ENCODE peak calls at places on chromosomes 11 and 22, in four cellular contexts. One of them, this sample, is unnamed. For H3K27me3 and H3K4me1, the result is how much of the 10 kb centered on the place peaks cover.

GRCh38 chr22:45804986-45805325 is 133.3 kb downstream of the ATXN10 start:
- DNase-seq in CD4-positive, CD25-positive, alpha-beta regulatory T cell: no peak
- DNase-seq in upper lobe of left lung: no peak
- DNase-seq in heart left ventricle: no peak
- DNase-seq in this sample: no peak

GRCh38 chr11:78259777-78260470 is 71.2 kb downstream of the USP35 start:
- DNase-seq in heart left ventricle: no peak
- DNase-seq in CD4-positive, CD25-positive, alpha-beta regulatory T cell: no peak
- DNase-seq in upper lobe of left lung: no peak
- DNase-seq in this sample: no peak

GRCh38 chr11:95066721-95067041 is at the start of gene SRSF8:
- DNase-seq in upper lobe of left lung: no peak
- DNase-seq in CD4-positive, CD25-positive, alpha-beta regulatory T cell: no peak
- DNase-seq in heart left ventricle: no peak
- DNase-seq in this sample: no peak

GRCh38 chr11:75780888-75781287 is 12.3 kb downstream of the DGAT2 start:
- DNase-seq in CD4-positive, CD25-positive, alpha-beta regulatory T cell: no peak
- DNase-seq in upper lobe of left lung: no peak
- DNase-seq in heart left ventricle: no peak
- DNase-seq in this sample: no peak

GRCh38 chr11:68843703-68844312 is 2.1 kb upstream of the CPT1A start:
- DNase-seq in upper lobe of left lung: peak
- DNase-seq in CD4-positive, CD25-positive, alpha-beta regulatory T cell: peak
- DNase-seq in heart left ventricle: peak
- DNase-seq in this sample: peak

GRCh38 chr11:18010271-18010670 is 2.6 kb downstream of the SERGEF start:
- DNase-seq in upper lobe of left lung: no peak
- DNase-seq in heart left ventricle: no peak
- DNase-seq in CD4-positive, CD25-positive, alpha-beta regulatory T cell: no peak
- DNase-seq in this sample: peak

GRCh38 chr11:111851636-111852035 is 19.7 kb downstream of the ALG9 start:
- DNase-seq in heart left ventricle: no peak
- DNase-seq in upper lobe of left lung: no peak
- DNase-seq in CD4-positive, CD25-positive, alpha-beta regulatory T cell: no peak
- DNase-seq in this sample: peak

GRCh38 chr11:79086056-79086455 is 354.8 kb downstream of the TENM4 start:
- DNase-seq in heart left ventricle: no peak
- DNase-seq in CD4-positive, CD25-positive, alpha-beta regulatory T cell: no peak
- DNase-seq in upper lobe of left lung: no peak
- DNase-seq in this sample: no peak

GRCh38 chr11:87359401-87359800 is 321.7 kb downstream of the TMEM135 start:
- DNase-seq in heart left ventricle: no peak
- DNase-seq in CD4-positive, CD25-positive, alpha-beta regulatory T cell: no peak
- DNase-seq in upper lobe of left lung: no peak
- DNase-seq in this sample: no peak

GRCh38 chr11:107928767-107929507 is 689 bp downstream of the RAB39A start:
- DNase-seq in CD4-positive, CD25-positive, alpha-beta regulatory T cell: no peak
- DNase-seq in heart left ventricle: peak
- DNase-seq in upper lobe of left lung: peak
- DNase-seq in this sample: no peak

GRCh38 chr11:3043315-3043871 is 13.8 kb downstream of the CARS1 start:
- DNase-seq in upper lobe of left lung: no peak
- DNase-seq in CD4-positive, CD25-positive, alpha-beta regulatory T cell: no peak
- DNase-seq in heart left ventricle: peak
- DNase-seq in this sample: peak

GRCh38 chr22:37343343-37343742 is 61.0 kb downstream of the CYTH4 start:
- DNase-seq in CD4-positive, CD25-positive, alpha-beta regulatory T cell: no peak
- DNase-seq in upper lobe of left lung: no peak
- DNase-seq in heart left ventricle: no peak
- DNase-seq in this sample: no peak

GRCh38 chr11:86802601-86803051 is 2.3 kb downstream of the PRSS23 start:
- DNase-seq in CD4-positive, CD25-positive, alpha-beta regulatory T cell: no peak
- DNase-seq in heart left ventricle: no peak
- DNase-seq in upper lobe of left lung: no peak
- DNase-seq in this sample: peak

GRCh38 chr11:83140691-83141455 is 16.1 kb upstream of the PCF11 start:
- DNase-seq in heart left ventricle: no peak
- DNase-seq in upper lobe of left lung: peak
- DNase-seq in CD4-positive, CD25-positive, alpha-beta regulatory T cell: no peak
- DNase-seq in this sample: no peak

GRCh38 chr22:25053153-25053805 is 100.8 kb downstream of the KIAA1671 start:
- DNase-seq in CD4-positive, CD25-positive, alpha-beta regulatory T cell: no peak
- DNase-seq in upper lobe of left lung: no peak
- DNase-seq in heart left ventricle: no peak
- DNase-seq in this sample: no peak

GRCh38 chr11:3196161-3197043 is 22.2 kb downstream of the MRGPRG start:
- DNase-seq in upper lobe of left lung: peak
- DNase-seq in heart left ventricle: peak
- DNase-seq in CD4-positive, CD25-positive, alpha-beta regulatory T cell: no peak
- DNase-seq in this sample: no peak

GRCh38 chr11:130413383-130414106 is 14.9 kb downstream of the ADAMTS8 start:
- DNase-seq in heart left ventricle: no peak
- DNase-seq in CD4-positive, CD25-positive, alpha-beta regulatory T cell: no peak
- DNase-seq in upper lobe of left lung: peak
- DNase-seq in this sample: peak

GRCh38 chr11:86374586-86374985 is at the start of gene CCDC81:
- DNase-seq in upper lobe of left lung: peak
- DNase-seq in heart left ventricle: peak
- DNase-seq in CD4-positive, CD25-positive, alpha-beta regulatory T cell: no peak
- DNase-seq in this sample: peak

GRCh38 chr11:132944557-132944920 is 587.8 kb downstream of the OPCML start:
- DNase-seq in upper lobe of left lung: no peak
- DNase-seq in CD4-positive, CD25-positive, alpha-beta regulatory T cell: no peak
- DNase-seq in heart left ventricle: no peak
- DNase-seq in this sample: no peak

GRCh38 chr11:132943737-132944556 is 588.4 kb downstream of the OPCML start:
- DNase-seq in upper lobe of left lung: peak
- DNase-seq in heart left ventricle: no peak
- DNase-seq in CD4-positive, CD25-positive, alpha-beta regulatory T cell: no peak
- DNase-seq in this sample: no peak

GRCh38 chr11:132942611-132943324 is 589.5 kb downstream of the OPCML start:
- DNase-seq in upper lobe of left lung: peak
- DNase-seq in CD4-positive, CD25-positive, alpha-beta regulatory T cell: no peak
- DNase-seq in heart left ventricle: no peak
- DNase-seq in this sample: no peak

GRCh38 chr11:132941761-132942160 is 590.5 kb downstream of the OPCML start:
- DNase-seq in CD4-positive, CD25-positive, alpha-beta regulatory T cell: no peak
- DNase-seq in upper lobe of left lung: no peak
- DNase-seq in heart left ventricle: no peak
- DNase-seq in this sample: no peak

DNA sequence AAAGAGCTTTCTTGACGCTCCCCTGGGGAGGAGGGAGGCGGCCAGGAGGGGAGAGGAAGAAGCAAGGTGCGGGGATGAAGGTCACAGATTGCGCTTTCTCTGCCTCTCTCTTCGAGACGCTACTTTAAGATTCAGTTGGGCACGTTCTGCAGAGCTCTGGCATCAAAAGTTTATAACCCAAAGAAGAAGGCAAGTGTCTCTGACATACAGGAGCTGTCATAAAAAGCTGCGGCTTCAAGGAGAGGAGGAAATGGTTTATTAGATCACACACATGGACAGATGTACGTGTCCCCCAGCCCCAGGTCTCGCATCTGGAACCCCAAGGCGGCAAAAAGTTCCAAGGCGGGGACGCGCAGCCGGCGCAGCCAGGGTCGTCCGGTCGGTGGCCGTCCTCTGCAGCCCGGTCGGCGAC is 589.0 kb downstream of the OPCML start:
- DNase-seq in CD4-positive, CD25-positive, alpha-beta regulatory T cell: no peak
- DNase-seq in upper lobe of left lung: no peak
- DNase-seq in heart left ventricle: no peak
- DNase-seq in this sample: no peak
- H3K27me3 ChIP-seq in CD4-positive, CD25-positive, alpha-beta regulatory T cell: under half
- H3K27me3 ChIP-seq in upper lobe of left lung: under half
- H3K27me3 ChIP-seq in heart left ventricle: under half
- H3K27me3 ChIP-seq in this sample: half or more

GRCh38 chr22:44037519-44038370 is 13.6 kb downstream of the PARVB start:
- DNase-seq in heart left ventricle: peak
- DNase-seq in upper lobe of left lung: no peak
- DNase-seq in CD4-positive, CD25-positive, alpha-beta regulatory T cell: no peak
- DNase-seq in this sample: peak
- H3K4me1 ChIP-seq in heart left ventricle: under half
- H3K4me1 ChIP-seq in upper lobe of left lung: under half
- H3K4me1 ChIP-seq in CD4-positive, CD25-positive, alpha-beta regulatory T cell: under half
- H3K4me1 ChIP-seq in this sample: under half

GRCh38 chr22:39617342-39617741 is 46.8 kb downstream of the CACNA1I start:
- DNase-seq in heart left ventricle: no peak
- DNase-seq in upper lobe of left lung: no peak
- DNase-seq in CD4-positive, CD25-positive, alpha-beta regulatory T cell: no peak
- DNase-seq in this sample: no peak
- H3K27me3 ChIP-seq in heart left ventricle: under half
- H3K27me3 ChIP-seq in upper lobe of left lung: under half
- H3K27me3 ChIP-seq in CD4-positive, CD25-positive, alpha-beta regulatory T cell: under half
- H3K27me3 ChIP-seq in this sample: under half

GRCh38 chr22:49620003-49620556 is 207.6 kb downstream of the BRD1 start:
- DNase-seq in upper lobe of left lung: peak
- DNase-seq in CD4-positive, CD25-positive, alpha-beta regulatory T cell: no peak
- DNase-seq in heart left ventricle: no peak
- DNase-seq in this sample: no peak

GRCh38 chr22:49618689-49618953 is 209.1 kb downstream of the BRD1 start:
- DNase-seq in CD4-positive, CD25-positive, alpha-beta regulatory T cell: no peak
- DNase-seq in heart left ventricle: no peak
- DNase-seq in upper lobe of left lung: no peak
- DNase-seq in this sample: no peak

GRCh38 chr22:49617866-49618688 is 209.6 kb downstream of the BRD1 start:
- DNase-seq in heart left ventricle: no peak
- DNase-seq in upper lobe of left lung: peak
- DNase-seq in CD4-positive, CD25-positive, alpha-beta regulatory T cell: no peak
- DNase-seq in this sample: no peak

GRCh38 chr22:49620666-49621065 is 207.0 kb downstream of the BRD1 start:
- DNase-seq in CD4-positive, CD25-positive, alpha-beta regulatory T cell: no peak
- DNase-seq in upper lobe of left lung: no peak
- DNase-seq in heart left ventricle: no peak
- DNase-seq in this sample: no peak

DNA sequence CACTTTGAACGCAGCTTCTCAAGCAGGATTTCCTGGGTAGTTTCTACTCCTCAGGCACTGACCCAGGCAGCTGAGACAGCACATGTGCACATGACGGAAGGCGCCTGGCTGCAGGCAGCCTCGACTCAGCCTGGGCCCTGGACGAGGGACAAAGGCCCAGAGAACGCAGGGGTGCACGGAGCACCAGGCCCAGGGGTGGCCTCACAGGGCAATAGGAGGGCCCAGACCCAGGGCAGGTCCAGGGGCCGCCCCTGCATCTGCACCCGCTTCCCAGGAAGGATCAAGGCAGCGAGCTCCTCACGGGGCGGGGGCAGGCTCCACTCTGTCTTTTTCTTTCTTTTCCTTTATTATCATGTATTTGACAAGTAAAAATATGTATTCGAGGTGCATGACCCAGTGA is 208.4 kb downstream of the BRD1 start:
- DNase-seq in CD4-positive, CD25-positive, alpha-beta regulatory T cell: no peak
- DNase-seq in heart left ventricle: no peak
- DNase-seq in upper lobe of left lung: peak
- DNase-seq in this sample: no peak
- H3K4me1 ChIP-seq in CD4-positive, CD25-positive, alpha-beta regulatory T cell: under half
- H3K4me1 ChIP-seq in heart left ventricle: under half
- H3K4me1 ChIP-seq in upper lobe of left lung: under half
- H3K4me1 ChIP-seq in this sample: under half

GRCh38 chr11:124872280-124872679 is 7.0 kb downstream of the ROBO3 start:
- DNase-seq in upper lobe of left lung: no peak
- DNase-seq in heart left ventricle: no peak
- DNase-seq in CD4-positive, CD25-positive, alpha-beta regulatory T cell: no peak
- DNase-seq in this sample: no peak
- H3K27me3 ChIP-seq in upper lobe of left lung: under half
- H3K27me3 ChIP-seq in heart left ventricle: under half
- H3K27me3 ChIP-seq in CD4-positive, CD25-positive, alpha-beta regulatory T cell: under half
- H3K27me3 ChIP-seq in this sample: half or more

GRCh38 chr11:6401439-6401838 is 11.2 kb downstream of the SMPD1 start:
- DNase-seq in upper lobe of left lung: no peak
- DNase-seq in heart left ventricle: no peak
- DNase-seq in CD4-positive, CD25-positive, alpha-beta regulatory T cell: no peak
- DNase-seq in this sample: no peak

GRCh38 chr11:6400431-6401345 is 10.4 kb downstream of the SMPD1 start:
- DNase-seq in upper lobe of left lung: no peak
- DNase-seq in CD4-positive, CD25-positive, alpha-beta regulatory T cell: no peak
- DNase-seq in heart left ventricle: no peak
- DNase-seq in this sample: no peak

GRCh38 chr11:6402561-6402981 is 12.3 kb downstream of the SMPD1 start:
- DNase-seq in upper lobe of left lung: no peak
- DNase-seq in heart left ventricle: no peak
- DNase-seq in CD4-positive, CD25-positive, alpha-beta regulatory T cell: peak
- DNase-seq in this sample: no peak

GRCh38 chr11:6403539-6403938 is 13.3 kb downstream of the SMPD1 start:
- DNase-seq in heart left ventricle: no peak
- DNase-seq in upper lobe of left lung: peak
- DNase-seq in CD4-positive, CD25-positive, alpha-beta regulatory T cell: no peak
- DNase-seq in this sample: no peak

DNA sequence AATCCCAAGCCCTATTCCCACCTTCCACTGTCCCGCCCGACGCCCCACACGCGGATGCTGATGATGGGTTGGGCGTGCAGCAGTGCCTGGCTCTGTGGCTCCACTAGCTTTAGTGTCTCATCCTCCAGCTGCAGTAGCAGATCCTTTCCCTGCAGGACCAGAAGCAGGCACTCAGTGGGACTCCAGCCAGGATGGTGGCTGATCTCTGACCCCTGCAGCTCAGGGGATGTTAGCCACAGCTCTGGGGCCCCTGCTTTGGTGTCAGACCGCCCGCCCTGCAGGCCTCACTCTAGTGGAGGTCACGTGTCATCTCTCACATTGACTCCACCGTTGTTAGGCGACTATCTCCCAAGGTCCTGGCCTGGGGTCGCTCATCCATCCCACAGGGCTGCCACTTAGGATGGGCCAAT is 11.8 kb downstream of the SMPD1 start:
- DNase-seq in CD4-positive, CD25-positive, alpha-beta regulatory T cell: no peak
- DNase-seq in upper lobe of left lung: peak
- DNase-seq in heart left ventricle: no peak
- DNase-seq in this sample: no peak
- H3K4me1 ChIP-seq in CD4-positive, CD25-positive, alpha-beta regulatory T cell: half or more
- H3K4me1 ChIP-seq in upper lobe of left lung: under half
- H3K4me1 ChIP-seq in heart left ventricle: under half
- H3K4me1 ChIP-seq in this sample: under half